ENCODE peak calls at places on chromosome 2, in seven cellular contexts. Y is GM23338; G is stimulated activated CD4-positive, alpha-beta T cell treated with anti-CD3 and anti-CD28 coated beads, Interleukin-1b, Interleukin-23, amount 100 ng/mL, for 1 hour; A is iPS-NIHi11; W is AG08395; L is kidney; P is GM06990. U is an unnamed sample.

GRCh38 chr2:65114921-65115320 is 15.0 kb downstream of the RAB1A start:
- DNase-seq in W (no peak), P (no peak), G (no peak), L (no peak), A (no peak), Y (no peak), U (no peak)

GRCh38 chr2:25877431-25878360 is 591 bp downstream of the ASXL2 start:
- DNase-seq in Y (peak; percentile 77), G (peak; percentile 15), P (peak; percentile 69), A (peak; percentile 61), W (peak; percentile 63), L (no peak), U (peak; percentile 74)

GRCh38 chr2:121185571-121186074 is 99.4 kb downstream of the TFCP2L1 start:
- DNase-seq in A (no peak), W (no peak), L (no peak), P (no peak), Y (no peak), G (no peak), U (no peak)

GRCh38 chr2:74418312-74418711 is 3.1 kb downstream of the C2orf81 start:
- DNase-seq in P (no peak), W (no peak), G (no peak), L (peak; percentile 73), Y (no peak), A (no peak), U (no peak)

GRCh38 chr2:207012461-207012860 is 73.1 kb downstream of the CPO start:
- DNase-seq in Y (no peak), W (no peak), A (no peak), L (no peak), G (no peak), P (no peak), U (no peak)

GRCh38 chr2:208139447-208139846 is 6.5 kb downstream of the CRYGB start:
- DNase-seq in L (no peak), P (no peak), W (no peak), A (no peak), G (no peak), Y (no peak), U (no peak)

GRCh38 chr2:27042985-27043634 is 8.4 kb upstream of the AGBL5 start:
- DNase-seq in A (no peak), L (no peak), G (no peak), Y (no peak), P (no peak), W (no peak), U (no peak)

GRCh38 chr2:95231723-95232122 is 24.4 kb downstream of the ZNF892 start:
- DNase-seq in L (no peak), G (no peak), W (peak; percentile 85), A (peak; percentile 85), Y (peak; percentile 94), P (no peak), U (peak; percentile 71)

GRCh38 chr2:147204102-147204501 is 640.7 kb upstream of the ACVR2A start:
- DNase-seq in L (no peak), G (no peak), Y (no peak), P (no peak), A (no peak), W (peak; percentile 88), U (no peak)

GRCh38 chr2:97806738-97807618 is 93.6 kb downstream of the ZAP70 start:
- DNase-seq in Y (peak; percentile 88), G (peak; percentile 50), L (peak; percentile 92), P (peak; percentile 55), A (peak; percentile 80), W (peak; percentile 83), U (peak; percentile 91)

GRCh38 chr2:102245266-102246151 is 58.7 kb downstream of the IL1RL2 start:
- DNase-seq in P (no peak), L (no peak), Y (peak; percentile 59), A (no peak), G (no peak), W (peak; percentile 79), U (no peak)

GRCh38 chr2:25078171-25079049 is 36.5 kb downstream of the EFR3B start:
- DNase-seq in A (no peak), W (peak; percentile 75), P (no peak), Y (no peak), L (no peak), G (no peak), U (no peak)

GRCh38 chr2:223041527-223042109 is 10.4 kb upstream of the KCNE4 start:
- DNase-seq in L (peak; percentile 89), W (peak; percentile 95), A (peak; percentile 70), P (no peak), G (no peak), Y (no peak), U (no peak)

GRCh38 chr2:75892490-75892889 is 181.8 kb upstream of the GCFC2 start:
- DNase-seq in P (no peak), W (no peak), A (no peak), L (no peak), Y (no peak), G (no peak), U (no peak)

GRCh38 chr2:101501443-101501842 is 26.5 kb upstream of the RFX8 start:
- DNase-seq in L (no peak), W (no peak), P (no peak), Y (no peak), A (no peak), G (no peak), U (no peak)

GRCh38 chr2:191612496-191612895 is 65.4 kb upstream of the NABP1 start:
- DNase-seq in P (no peak), Y (no peak), A (no peak), W (peak; percentile 77), L (no peak), G (no peak), U (no peak)

GRCh38 chr2:156083707-156084494 is 248.6 kb downstream of the NR4A2 start:
- DNase-seq in Y (no peak), G (no peak), P (no peak), A (no peak), L (no peak), W (no peak), U (no peak)

GRCh38 chr2:84297155-84297554 is 161.9 kb downstream of the SUCLG1 start:
- DNase-seq in Y (peak; percentile 51), P (no peak), A (peak; percentile 51), L (no peak), W (no peak), G (no peak), U (no peak)

GRCh38 chr2:20611077-20611843 is 39.6 kb downstream of the HS1BP3 start:
- DNase-seq in P (no peak), L (peak; percentile 92), Y (peak; percentile 48), G (no peak), W (peak; percentile 73), A (no peak), U (peak; percentile 78)

U was measured in upper lobe of right lung.